ENCODE peak calls at places on chromosomes 6 and 20, in ten cellular contexts. N, H, M, K, V, Y, W, D, E and B are unnamed samples.

GRCh38 chr20:61969806-61970205 is 95.9 kb downstream of the TAF4 start:
- DNase-seq in E (no peak), N (no peak), K (no peak), D (no peak), V (no peak), H (peak), M (no peak), W (no peak), Y (no peak), B (no peak)

GRCh38 chr6:57252975-57253374 is 30.9 kb upstream of the RAB23 start:
- DNase-seq in Y (no peak), D (no peak), M (no peak), W (no peak), H (no peak), E (no peak), K (no peak), N (no peak), V (no peak), B (no peak)

GRCh38 chr20:45467861-45468260 is 1.7 kb upstream of the WFDC2 start:
- DNase-seq in N (peak), M (peak), E (no peak), V (peak), H (no peak), Y (no peak), D (peak), W (no peak), K (peak), B (peak)

GRCh38 chr20:47392015-47392720 is 35.7 kb upstream of the ZMYND8 start:
- DNase-seq in D (no peak), K (peak), H (no peak), W (no peak), M (no peak), Y (peak), N (peak), V (no peak), E (no peak), B (no peak)

GRCh38 chr6:30818426-30818841 is 65.9 kb upstream of the DDR1 start:
- DNase-seq in V (no peak), D (no peak), W (no peak), N (no peak), Y (no peak), M (no peak), K (no peak), H (no peak), E (no peak), B (no peak)

GRCh38 chr20:13034115-13034514 is 25.3 kb downstream of the SPTLC3 start:
- DNase-seq in N (no peak), D (no peak), Y (no peak), E (no peak), K (no peak), W (no peak), M (no peak), V (no peak), H (no peak), B (no peak)

GRCh38 chr6:83252717-83253116 is 59.6 kb downstream of the RWDD2A start:
- DNase-seq in D (no peak), H (no peak), M (no peak), V (no peak), W (no peak), K (no peak), Y (no peak), N (no peak), E (no peak), B (no peak)

GRCh38 chr6:38259736-38260135 is 380.0 kb downstream of the BTBD9 start:
- DNase-seq in W (no peak), M (no peak), E (no peak), H (no peak), N (no peak), Y (no peak), D (no peak), K (no peak), V (no peak), B (no peak)

GRCh38 chr6:125853740-125854139 is 63.0 kb downstream of the NCOA7 start:
- DNase-seq in M (no peak), Y (no peak), K (no peak), D (no peak), E (no peak), N (no peak), V (no peak), W (no peak), H (no peak), B (no peak)

GRCh38 chr6:107847844-107848802 is 24.0 kb upstream of the SCML4 start:
- DNase-seq in D (peak), Y (peak), V (peak), H (peak), W (peak), M (peak), N (peak), E (peak), K (peak), B (no peak)

GRCh38 chr6:142485256-142485655 is 183.4 kb downstream of the ADGRG6 start:
- DNase-seq in Y (no peak), M (no peak), V (no peak), D (no peak), E (no peak), N (no peak), W (no peak), K (no peak), H (no peak), B (no peak)

GRCh38 chr20:22373164-22373895 is 211.0 kb downstream of the FOXA2 start:
- DNase-seq in K (no peak), Y (no peak), E (no peak), D (no peak), V (no peak), N (no peak), M (peak), W (no peak), H (no peak), B (no peak)

GRCh38 chr6:38185752-38186151 is 366.2 kb downstream of the ZFAND3 start:
- DNase-seq in K (peak), V (no peak), N (no peak), E (no peak), Y (no peak), H (peak), D (peak), M (no peak), W (no peak), B (no peak)

GRCh38 chr6:36329798-36330291 is 6.8 kb downstream of the BNIP5 start:
- DNase-seq in H (no peak), M (no peak), E (no peak), N (no peak), W (no peak), K (no peak), Y (no peak), V (no peak), D (no peak), B (no peak)

GRCh38 chr6:89895273-89895874 is 1.1 kb downstream of the GJA10 start:
- DNase-seq in H (no peak), Y (no peak), D (no peak), V (no peak), W (no peak), M (no peak), K (no peak), N (no peak), E (no peak), B (no peak)

GRCh38 chr6:148869589-148869988 is 122.8 kb downstream of the UST start:
- DNase-seq in M (no peak), W (no peak), H (no peak), E (no peak), N (no peak), D (no peak), V (no peak), Y (no peak), K (no peak), B (no peak)

GRCh38 chr6:165831812-165832470 is 168.9 kb upstream of the PDE10A start:
- DNase-seq in M (no peak), N (no peak), W (no peak), K (no peak), V (no peak), E (no peak), H (no peak), D (no peak), Y (no peak), B (no peak)

DNA sequence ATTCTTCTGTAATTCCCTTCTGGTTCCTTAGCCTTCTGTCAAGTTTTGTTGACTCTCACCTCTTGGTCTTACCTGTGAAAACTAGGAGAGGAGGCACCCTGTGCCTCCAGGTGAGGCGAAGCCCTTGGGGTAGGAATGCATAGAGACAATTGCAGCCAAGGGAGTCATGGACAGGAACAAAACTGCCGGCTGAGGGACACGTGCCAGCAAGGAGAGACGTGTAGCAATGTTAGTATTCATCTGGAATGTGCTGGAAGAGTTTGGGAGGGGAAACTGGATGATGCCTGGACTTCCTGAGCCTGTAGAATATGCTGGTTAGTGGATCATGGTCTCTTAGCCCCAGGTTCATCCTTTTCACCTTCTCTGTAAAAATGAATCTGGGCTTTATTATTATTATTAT is 3.9 kb upstream of the TIAM2 start:
- DNase-seq in N (no peak), W (no peak), H (no peak), Y (no peak), V (no peak), E (no peak), M (no peak), K (no peak), D (no peak), B (no peak)
- TF ChIP-seq POLR2AphosphoS5 in N (no peak), W (no peak), H (no peak), Y (no peak), V (no peak), E (no peak), M (no peak), K (no peak), D (no peak), B (no peak)

GRCh38 chr6:95846652-95847051 is 169.1 kb upstream of the FUT9 start:
- DNase-seq in N (no peak), D (no peak), V (no peak), W (no peak), M (no peak), K (no peak), H (no peak), E (no peak), Y (no peak), B (no peak)

GRCh38 chr6:95848717-95849116 is 167.1 kb upstream of the FUT9 start:
- DNase-seq in W (no peak), K (no peak), D (no peak), M (no peak), E (no peak), V (no peak), Y (no peak), H (peak), N (no peak), B (no peak)

GRCh38 chr6:95841560-95841959 is 174.2 kb upstream of the FUT9 start:
- DNase-seq in Y (no peak), W (no peak), M (no peak), K (no peak), E (no peak), N (no peak), D (no peak), V (no peak), H (no peak), B (no peak)

GRCh38 chr6:95847061-95847460 is 168.7 kb upstream of the FUT9 start:
- DNase-seq in K (no peak), E (no peak), M (no peak), V (no peak), D (no peak), H (no peak), Y (no peak), W (no peak), N (no peak), B (no peak)
- TF ChIP-seq POLR2AphosphoS5 in K (no peak), E (no peak), M (no peak), V (no peak), D (no peak), H (no peak), Y (no peak), W (no peak), N (no peak), B (no peak)

DNA sequence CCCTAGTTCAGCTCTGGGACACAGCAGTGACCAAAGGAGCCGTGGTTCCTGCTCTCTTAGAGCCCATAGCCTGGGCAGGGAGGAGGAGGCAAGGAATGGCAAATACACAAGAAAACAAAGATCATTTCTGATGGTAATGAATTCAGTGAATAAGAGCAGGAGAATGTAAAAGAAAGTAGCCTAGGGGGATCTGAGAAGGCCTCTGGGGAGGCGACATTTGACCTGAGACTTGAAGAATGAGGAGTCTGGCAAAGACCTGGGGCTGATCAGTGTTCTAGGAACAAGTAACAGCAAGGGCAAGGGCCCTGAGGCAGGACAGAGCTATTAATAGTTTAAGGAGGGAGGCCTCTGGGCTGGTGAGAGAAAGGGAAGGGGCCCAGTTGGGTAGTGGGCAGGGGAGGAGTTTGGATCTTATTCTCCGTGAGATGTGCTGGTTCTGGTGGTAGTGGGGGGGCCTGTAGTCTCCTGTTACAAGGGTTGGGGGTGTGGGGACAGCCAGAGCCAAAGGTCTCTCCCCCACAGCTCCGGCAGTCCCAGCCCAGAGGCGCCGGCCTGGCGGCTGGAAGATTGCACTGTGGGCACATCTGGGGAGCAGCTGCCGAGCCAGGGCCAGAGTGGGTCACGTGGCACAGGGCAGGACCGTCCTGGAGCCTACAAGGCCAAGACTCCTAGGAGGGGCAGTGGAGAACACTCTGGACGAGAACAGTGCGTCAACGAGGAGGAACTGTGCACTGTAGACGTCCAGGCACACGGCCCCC is 9.3 kb upstream of the ID1 start:
- DNase-seq in N (peak), W (no peak), K (peak), V (no peak), M (peak), D (peak), E (peak), Y (peak), H (peak), B (no peak)
- TF ChIP-seq POLR2AphosphoS5 in N (peak), W (no peak), K (peak), V (peak), M (peak), D (peak), E (no peak), Y (peak), H (peak), B (peak)

GRCh38 chr6:3806169-3806922 is 42.8 kb upstream of the FAM50B start:
- DNase-seq in D (no peak), E (no peak), H (no peak), Y (no peak), K (no peak), W (no peak), N (peak), V (no peak), M (no peak), B (no peak)
- TF ChIP-seq POLR2AphosphoS5 in D (no peak), E (no peak), H (no peak), Y (no peak), K (no peak), W (no peak), N (no peak), V (no peak), M (no peak), B (no peak)

GRCh38 chr6:44220913-44221290 is 2.5 kb upstream of the SLC29A1 start:
- DNase-seq in E (no peak), D (no peak), K (no peak), W (no peak), V (no peak), H (no peak), Y (no peak), N (no peak), M (no peak), B (no peak)

GRCh38 chr6:44217332-44218143 is 812 bp downstream of the MYMX start:
- DNase-seq in H (no peak), D (no peak), K (peak), E (no peak), V (no peak), W (no peak), M (peak), Y (no peak), N (peak), B (no peak)

GRCh38 chr6:44221291-44221960 is 2.0 kb upstream of the SLC29A1 start:
- DNase-seq in N (peak), M (peak), K (peak), V (peak), E (no peak), D (peak), W (peak), H (peak), Y (no peak), B (no peak)

GRCh38 chr6:44219815-44220784 is 3.3 kb upstream of the SLC29A1 start:
- DNase-seq in N (no peak), Y (no peak), E (no peak), K (no peak), W (no peak), H (peak), D (no peak), V (no peak), M (no peak), B (no peak)

DNA sequence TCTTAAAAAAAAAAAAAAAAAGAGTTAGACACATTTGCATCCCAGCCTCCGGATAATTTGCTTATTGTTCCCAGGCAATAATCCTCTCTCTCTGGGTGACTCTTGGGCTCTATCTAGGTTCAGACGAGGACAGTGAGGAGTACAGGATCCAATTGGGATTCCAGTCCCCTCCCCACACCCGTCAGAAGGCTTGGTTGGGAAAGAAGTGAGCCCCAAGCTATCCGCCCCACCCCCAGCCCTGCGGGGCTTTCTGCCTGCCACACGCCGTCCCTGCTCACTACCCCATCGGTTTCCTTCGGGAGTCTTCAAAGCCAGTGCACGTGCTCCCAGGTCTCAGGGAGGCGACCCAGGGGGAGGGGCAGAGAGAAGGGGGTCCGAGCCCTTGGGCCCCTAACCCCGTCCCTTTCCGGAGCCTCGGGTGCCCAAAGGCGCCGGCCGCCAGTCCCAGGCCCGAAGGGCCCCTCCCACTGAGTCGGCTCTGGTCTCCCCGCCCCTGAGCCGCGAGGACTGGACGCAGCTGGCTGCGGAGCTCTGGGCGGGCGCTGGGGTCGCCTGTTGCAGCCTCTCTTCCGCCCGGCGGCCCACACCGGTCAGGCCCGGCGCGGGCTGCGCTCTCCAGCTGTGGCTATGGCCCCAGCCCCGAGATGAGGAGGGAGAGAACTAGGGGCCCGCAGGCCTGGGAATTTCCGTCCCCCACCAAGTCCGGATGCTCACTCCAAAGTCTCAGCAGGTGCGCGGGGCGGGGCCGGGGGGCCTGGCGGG is 2.5 kb downstream of the MYMX start:
- DNase-seq in V (peak), H (peak), W (peak), K (peak), M (peak), Y (no peak), E (no peak), D (peak), N (peak), B (no peak)
- TF ChIP-seq POLR2AphosphoS5 in V (peak), H (peak), W (peak), K (peak), M (peak), Y (peak), E (peak), D (peak), N (peak), B (peak)

GRCh38 chr6:21270501-21271290 is 322.9 kb upstream of the SOX4 start:
- DNase-seq in D (no peak), V (no peak), Y (no peak), E (no peak), N (no peak), M (no peak), K (no peak), W (no peak), H (no peak), B (no peak)
- TF ChIP-seq POLR2AphosphoS5 in D (no peak), V (no peak), Y (no peak), E (no peak), N (no peak), M (no peak), K (no peak), W (no peak), H (no peak), B (no peak)